ENCODE peak calls at places on chromosomes 11 and 22, in five cellular contexts. O, C, F, E and B are unnamed samples.

GRCh38 chr11:122784325-122785155 is 53.8 kb upstream of the CRTAM start:
- DNase-seq in O (no peak), C (no peak), E (peak), F (peak), B (no peak)

GRCh38 chr11:66417000-66417399 is 3.8 kb upstream of the NPAS4 start:
- DNase-seq in E (no peak), F (no peak), C (no peak), O (no peak), B (no peak)

GRCh38 chr22:31230871-31231621 is 18.9 kb downstream of the LIMK2 start:
- DNase-seq in O (no peak), E (no peak), C (peak), F (no peak), B (no peak)

GRCh38 chr11:73784734-73785133 is 2.9 kb upstream of the MRPL48 start:
- DNase-seq in E (no peak), F (no peak), C (no peak), O (no peak), B (no peak)

GRCh38 chr11:133955091-133955846 is 1.5 kb downstream of the IGSF9B start:
- DNase-seq in C (peak), O (no peak), E (no peak), F (peak), B (no peak)

GRCh38 chr22:48498526-48499331 is 1328.9 kb downstream of the BRD1 start:
- DNase-seq in C (no peak), O (no peak), F (no peak), E (no peak), B (no peak)

GRCh38 chr11:61976813-61977475 is 9.5 kb upstream of the FTH1 start:
- DNase-seq in E (no peak), O (no peak), C (no peak), F (peak), B (no peak)

GRCh38 chr11:78228467-78228866 is 39.7 kb downstream of the USP35 start:
- DNase-seq in E (no peak), O (peak), F (no peak), C (peak), B (peak)

GRCh38 chr11:75879737-75880136 is 64.7 kb downstream of the UVRAG start:
- DNase-seq in E (no peak), O (no peak), F (no peak), C (no peak), B (no peak)

GRCh38 chr11:74466916-74467885 is at the start of gene KCNE3:
- DNase-seq in C (no peak), O (no peak), E (no peak), F (peak), B (no peak)

GRCh38 chr11:31974737-31975136 is 116.1 kb upstream of the RCN1 start:
- DNase-seq in E (peak), C (no peak), O (no peak), F (no peak), B (no peak)

GRCh38 chr11:82682003-82682751 is 51.5 kb downstream of the FAM181B start:
- DNase-seq in O (peak), E (peak), C (peak), F (no peak), B (no peak)

GRCh38 chr11:65209711-65210360 is 28.1 kb downstream of the CAPN1 start:
- DNase-seq in E (no peak), O (no peak), F (peak), C (no peak), B (no peak)

GRCh38 chr11:24683578-24683977 is 186.7 kb downstream of the LUZP2 start:
- DNase-seq in O (no peak), E (no peak), C (no peak), F (no peak), B (no peak)

GRCh38 chr11:122398167-122398566 is 257.4 kb upstream of the UBASH3B start:
- DNase-seq in C (no peak), O (no peak), E (no peak), F (no peak), B (no peak)

GRCh38 chr11:63592975-63593395 is 21.2 kb downstream of the PLAAT3 start:
- DNase-seq in F (no peak), E (no peak), C (peak), O (no peak), B (peak)

GRCh38 chr22:37776639-37777005 is 31.1 kb upstream of the GCAT start:
- DNase-seq in O (no peak), F (no peak), E (no peak), C (no peak), B (no peak)

GRCh38 chr11:66124564-66124963 is 54.5 kb downstream of the PACS1 start:
- DNase-seq in O (no peak), E (no peak), F (no peak), C (no peak), B (no peak)

GRCh38 chr11:92978226-92979111 is 9.0 kb downstream of the MTNR1B start:
- DNase-seq in E (no peak), O (peak), C (peak), F (no peak), B (no peak)

GRCh38 chr11:34148504-34149165 is 43.2 kb downstream of the NAT10 start:
- DNase-seq in F (peak), E (no peak), C (no peak), O (no peak), B (no peak)

GRCh38 chr11:26551186-26551801 is 20.8 kb downstream of the MUC15 start:
- DNase-seq in O (no peak), F (no peak), E (no peak), C (no peak), B (no peak)

GRCh38 chr11:61787928-61788491 is 4.4 kb downstream of the TMEM258 start:
- DNase-seq in C (no peak), F (no peak), E (peak), O (no peak), B (no peak)

GRCh38 chr11:117145393-117145761 is 1.3 kb downstream of the PAFAH1B2 start:
- DNase-seq in O (no peak), F (no peak), C (peak), E (no peak), B (no peak)

GRCh38 chr11:132114185-132114584 is 743.8 kb downstream of the NTM start:
- DNase-seq in O (peak), C (peak), E (no peak), F (no peak), B (no peak)

GRCh38 chr22:19900707-19901436 is 40.7 kb upstream of the COMT start:
- DNase-seq in F (no peak), C (no peak), O (no peak), E (no peak), B (no peak)

GRCh38 chr11:107778839-107779517 is 67.1 kb upstream of the SLN start:
- DNase-seq in O (no peak), F (no peak), C (no peak), E (no peak), B (no peak)

GRCh38 chr11:69438286-69438920 is 43.1 kb upstream of the LINC01488 start:
- DNase-seq in E (no peak), O (no peak), C (no peak), F (no peak), B (no peak)

GRCh38 chr22:37166675-37167066 is 17.0 kb upstream of the IL2RB start:
- DNase-seq in O (no peak), E (no peak), C (peak), F (peak), B (peak)

GRCh38 chr11:1936072-1936780 is 10.9 kb upstream of the MRPL23 start:
- DNase-seq in F (peak), E (no peak), C (no peak), O (no peak), B (no peak)

GRCh38 chr11:125141178-125141577 is 23.4 kb upstream of the PKNOX2 start:
- DNase-seq in O (no peak), F (no peak), E (no peak), C (no peak), B (no peak)